ENCODE peak calls at places on chromosomes 5 and 9, in five cellular contexts. U is dorsolateral prefrontal cortex, B is neural crest cell, C is fibroblast of the aortic adventitia, D is nephron progenitor cell. M is an unnamed sample.

GRCh38 chr5:138975098-138975847 is 100.1 kb upstream of the LRRTM2 start:
- DNase-seq in U (no peak), B (no peak), C (peak; percentile 73), D (no peak), M (peak; percentile 48)

GRCh38 chr5:67222243-67223033 is 25.8 kb upstream of the CD180 start:
- DNase-seq in U (no peak), B (no peak), C (no peak), D (no peak), M (no peak)

GRCh38 chr9:31137151-31137849 is 1247.1 kb upstream of the ACO1 start:
- DNase-seq in U (no peak), B (no peak), C (peak; percentile 94), D (no peak), M (peak; percentile 16)

GRCh38 chr9:95627802-95628201 is 111.0 kb upstream of the PTCH1 start:
- DNase-seq in U (no peak), B (no peak), C (no peak), D (no peak), M (no peak)

GRCh38 chr9:133619791-133620190 is 10.6 kb upstream of the FAM163B start:
- DNase-seq in U (no peak), B (no peak), C (no peak), D (no peak), M (no peak)

GRCh38 chr9:94944623-94945022 is 218.1 kb downstream of the AOPEP start:
- DNase-seq in U (no peak), B (no peak), C (no peak), D (no peak), M (no peak)

GRCh38 chr9:78507008-78507407 is 210.1 kb downstream of the PSAT1 start:
- DNase-seq in U (no peak), B (no peak), C (no peak), D (no peak), M (no peak)

GRCh38 chr9:14314929-14315753 is 1.2 kb upstream of the NFIB start:
- DNase-seq in U (peak; percentile 92), B (peak; percentile 46), C (peak; percentile 90), D (peak; percentile 74), M (peak; percentile 95)

GRCh38 chr5:128111818-128112448 is 28.4 kb downstream of the SLC12A2 start:
- DNase-seq in U (no peak), B (no peak), C (peak; percentile 45), D (no peak), M (no peak)

GRCh38 chr5:123422433-123423277 is 548 bp downstream of the CEP120 start:
- DNase-seq in U (peak; percentile 33), B (no peak), C (peak; percentile 41), D (no peak), M (peak; percentile 21)

GRCh38 chr5:65999061-65999723 is 72.8 kb downstream of the ERBIN start:
- DNase-seq in U (no peak), B (no peak), C (no peak), D (no peak), M (no peak)

GRCh38 chr9:6931913-6932312 is 174.1 kb downstream of the KDM4C start:
- DNase-seq in U (no peak), B (no peak), C (peak; percentile 78), D (no peak), M (peak; percentile 55)

GRCh38 chr5:175567954-175568353 is 89.6 kb downstream of the SFXN1 start:
- DNase-seq in U (no peak), B (no peak), C (no peak), D (no peak), M (no peak)
- TF ChIP-seq CTCF in U (no peak), B (no peak), C (no peak), D (no peak), M (no peak)

DNA sequence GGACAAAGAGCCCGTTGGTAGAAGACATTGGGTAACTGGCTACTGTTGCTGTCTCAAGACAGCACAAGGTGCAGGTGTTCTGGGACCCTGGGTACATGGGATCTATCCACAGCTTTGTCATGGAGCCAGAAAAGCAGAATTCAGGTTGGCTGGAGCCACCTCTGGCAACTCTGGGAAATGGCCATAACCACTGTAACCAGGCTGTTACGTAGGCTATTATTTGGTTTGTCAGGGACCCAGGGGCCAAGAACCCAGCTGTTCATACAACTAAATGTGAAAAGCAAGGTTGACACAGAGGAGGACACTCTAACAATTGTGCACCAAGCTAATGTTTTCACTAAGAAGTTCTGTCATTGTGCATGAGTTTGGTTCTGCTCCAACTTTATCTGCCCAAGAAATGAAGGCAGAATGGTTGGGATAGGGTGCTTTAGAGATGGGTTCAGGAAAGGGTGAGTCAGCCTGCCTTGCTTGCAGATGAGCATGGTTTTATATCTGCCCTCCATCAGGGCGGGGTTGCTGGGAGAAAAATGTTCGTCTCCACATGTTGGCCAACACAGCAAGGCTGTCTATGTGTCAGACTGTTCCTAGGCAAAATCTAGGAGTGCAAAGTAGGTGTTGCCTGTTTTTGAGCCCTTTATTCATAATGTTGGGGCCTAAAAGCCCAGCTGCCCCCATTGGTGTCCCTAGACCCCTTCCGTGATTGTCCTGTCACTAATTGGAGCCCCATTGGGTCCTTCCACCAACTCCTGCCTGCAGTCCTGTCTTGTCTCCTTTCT is 131.3 kb upstream of the DAP start:
- DNase-seq in U (no peak), B (no peak), C (no peak), D (no peak), M (peak; percentile 60)
- TF ChIP-seq CTCF in U (no peak), B (no peak), C (no peak), D (no peak), M (no peak)

GRCh38 chr9:96646081-96646991 is 8.8 kb downstream of the PRXL2C start:
- DNase-seq in U (no peak), B (no peak), C (peak; percentile 67), D (no peak), M (no peak)

GRCh38 chr9:96654450-96655197 is 493 bp downstream of the PRXL2C start:
- DNase-seq in U (peak; percentile 83), B (peak; percentile 49), C (peak; percentile 95), D (peak; percentile 66), M (peak; percentile 82)

GRCh38 chr9:96649620-96650323 is 5.3 kb downstream of the PRXL2C start:
- DNase-seq in U (no peak), B (no peak), C (no peak), D (no peak), M (no peak)

GRCh38 chr9:96655198-96655851 is at the start of gene PRXL2C:
- DNase-seq in U (peak; percentile 70), B (no peak), C (peak; percentile 62), D (peak; percentile 80), M (peak; percentile 81)

DNA sequence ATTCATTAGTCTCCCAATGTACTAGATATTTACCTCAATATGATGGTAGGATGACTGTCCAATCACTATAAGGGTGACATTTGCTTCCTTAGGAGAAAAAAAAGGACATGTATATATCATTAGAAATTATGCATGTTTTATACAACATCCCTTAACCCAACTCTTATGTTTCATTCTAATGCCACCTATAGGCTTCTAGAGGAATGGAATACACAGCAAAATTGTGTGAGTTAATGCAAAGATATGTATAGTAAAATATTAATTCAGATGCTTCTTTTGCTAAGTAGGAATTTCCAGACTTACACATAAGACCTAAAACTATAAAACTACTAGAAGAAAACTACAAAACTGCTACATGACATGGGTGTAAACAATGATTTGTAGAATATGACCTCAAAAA is 3.5 kb downstream of the PRXL2C start:
- DNase-seq in U (no peak), B (no peak), C (peak; percentile 49), D (no peak), M (no peak)
- TF ChIP-seq CTCF in U (peak; percentile 39), B (peak; percentile 70), C (peak; percentile 64), D (peak; percentile 26), M (peak; percentile 19)

GRCh38 chr5:134738963-134739661 is 764 bp downstream of the CAMLG start:
- DNase-seq in U (no peak), B (peak; percentile 10), C (peak; percentile 37), D (peak; percentile 24), M (peak; percentile 22)
- TF ChIP-seq CTCF in U (no peak), B (no peak), C (no peak), D (no peak), M (peak; percentile 18)

GRCh38 chr9:37840560-37841194 is 40.1 kb downstream of the DCAF10 start:
- DNase-seq in U (no peak), B (no peak), C (peak; percentile 69), D (no peak), M (no peak)
- TF ChIP-seq CTCF in U (no peak), B (no peak), C (no peak), D (no peak), M (no peak)

GRCh38 chr5:23823521-23823920 is 316.1 kb downstream of the PRDM9 start:
- DNase-seq in U (no peak), B (no peak), C (no peak), D (no peak), M (no peak)

GRCh38 chr5:23825196-23825595 is 317.8 kb downstream of the PRDM9 start:
- DNase-seq in U (no peak), B (no peak), C (no peak), D (no peak), M (no peak)

GRCh38 chr5:23820764-23821471 is 313.5 kb downstream of the PRDM9 start:
- DNase-seq in U (no peak), B (no peak), C (peak; percentile 1), D (peak; percentile 4), M (no peak)
- TF ChIP-seq CTCF in U (peak; percentile 35), B (peak; percentile 72), C (no peak), D (peak; percentile 54), M (peak; percentile 32)

GRCh38 chr5:177310757-177311173 is 933 bp downstream of the MXD3 start:
- DNase-seq in U (no peak), B (no peak), C (no peak), D (no peak), M (no peak)

GRCh38 chr5:177312649-177313181 is 1.0 kb upstream of the MXD3 start:
- DNase-seq in U (no peak), B (no peak), C (no peak), D (peak; percentile 48), M (no peak)

GRCh38 chr5:177311723-177312648 is at the start of gene MXD3:
- DNase-seq in U (peak; percentile 95), B (peak; percentile 96), C (peak; percentile 88), D (peak; percentile 98), M (peak; percentile 93)

GRCh38 chr5:177310332-177310731 is 1.4 kb downstream of the MXD3 start:
- DNase-seq in U (no peak), B (no peak), C (no peak), D (no peak), M (no peak)

DNA sequence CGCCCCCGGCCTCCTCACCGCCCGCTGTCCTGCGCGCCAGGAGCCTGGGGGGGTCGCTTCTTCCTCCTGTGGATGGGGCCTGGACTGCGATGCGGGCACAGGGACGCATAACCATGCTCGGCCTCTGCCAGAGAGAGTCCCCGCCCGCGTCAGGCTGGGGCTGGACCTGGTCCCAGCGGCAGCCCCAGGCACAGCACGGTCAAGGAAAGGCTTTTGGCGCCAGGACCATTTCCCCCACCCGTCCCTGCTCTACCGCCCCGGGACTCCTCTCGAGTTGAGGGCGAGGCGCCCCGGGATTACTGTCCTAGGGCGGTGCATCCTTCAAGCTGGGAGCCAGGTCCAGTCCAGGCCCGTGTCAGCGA is 356 bp downstream of the MXD3 start:
- DNase-seq in U (no peak), B (no peak), C (no peak), D (peak; percentile 51), M (peak; percentile 40)
- TF ChIP-seq CTCF in U (no peak), B (no peak), C (no peak), D (no peak), M (no peak)

DNA sequence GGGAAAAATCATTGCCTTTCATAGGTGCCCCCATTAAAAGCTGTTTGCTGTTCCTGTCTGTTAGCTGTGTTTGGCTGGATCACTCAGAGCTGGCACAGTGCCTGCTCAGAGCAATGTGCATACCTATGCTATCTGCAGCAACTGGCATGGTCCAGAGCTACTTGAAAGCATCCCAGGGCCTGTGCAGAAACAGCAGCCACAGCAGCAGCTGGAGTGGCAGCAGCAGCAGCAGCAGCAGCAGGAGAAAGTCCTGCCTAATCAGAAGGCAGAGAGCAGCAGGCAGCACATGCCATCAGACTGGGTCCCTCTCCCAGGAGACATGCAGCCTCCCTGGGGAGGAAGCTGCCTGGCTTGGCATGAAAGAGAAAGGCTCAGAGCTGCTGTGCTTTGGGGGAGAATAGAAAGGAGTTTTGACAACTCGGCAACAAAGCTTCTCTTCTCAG is 243.8 kb upstream of the WWC1 start:
- DNase-seq in U (no peak), B (no peak), C (peak; percentile 15), D (no peak), M (no peak)
- TF ChIP-seq CTCF in U (no peak), B (no peak), C (no peak), D (peak; percentile 14), M (no peak)